ENCODE peak calls at places on chromosomes 3 and 15, in four cellular contexts. Z, T, P and L are unnamed samples.

GRCh38 chr15:51935466-51936118 is 36.0 kb downstream of the LEO1 start:
- DNase-seq in P (no peak), Z (no peak), T (no peak), L (no peak)

GRCh38 chr15:25775317-25775912 is 87.7 kb downstream of the ATP10A start:
- DNase-seq in Z (no peak), P (peak), T (peak), L (peak)

GRCh38 chr15:98676586-98677270 is 28.4 kb downstream of the IGF1R start:
- DNase-seq in T (no peak), Z (no peak), P (no peak), L (no peak)

GRCh38 chr15:29687939-29688884 is 134.1 kb downstream of the TJP1 start:
- DNase-seq in P (no peak), T (no peak), Z (no peak), L (peak)

GRCh38 chr3:197257711-197258110 is 40.7 kb downstream of the DLG1 start:
- DNase-seq in P (no peak), Z (no peak), T (no peak), L (no peak)

GRCh38 chr3:42681361-42682038 is 3.8 kb upstream of the KLHL40 start:
- DNase-seq in Z (no peak), T (no peak), P (no peak), L (no peak)

GRCh38 chr15:69086427-69087205 is 72.1 kb downstream of the NOX5 start:
- DNase-seq in Z (no peak), P (no peak), T (no peak), L (no peak)

GRCh38 chr3:47000198-47000815 is 20.8 kb downstream of the NBEAL2 start:
- DNase-seq in P (no peak), Z (no peak), T (no peak), L (no peak)

GRCh38 chr15:69988541-69989225 is 109.0 kb downstream of the TLE3 start:
- DNase-seq in Z (no peak), T (no peak), P (no peak), L (no peak)

GRCh38 chr3:16207031-16207430 is 32.6 kb downstream of the GALNT15 start:
- DNase-seq in T (no peak), P (no peak), Z (no peak), L (no peak)

GRCh38 chr3:123258811-123259420 is 57.2 kb downstream of the SEC22A start:
- DNase-seq in Z (peak), T (no peak), P (no peak), L (no peak)

GRCh38 chr15:37106490-37107001 is 6.2 kb upstream of the MEIS2 start:
- DNase-seq in P (no peak), T (no peak), Z (peak), L (no peak)
- TF ChIP-seq CTCF in P (no peak), T (peak), Z (peak), L (no peak)

GRCh38 chr3:8504611-8504973 is 3.0 kb downstream of the LMCD1 start:
- DNase-seq in P (no peak), Z (no peak), T (no peak), L (no peak)

GRCh38 chr3:8505621-8506020 is 4.0 kb downstream of the LMCD1 start:
- DNase-seq in Z (no peak), T (no peak), P (no peak), L (no peak)

GRCh38 chr3:8501388-8502131 is at the start of gene LMCD1:
- DNase-seq in T (peak), P (peak), Z (peak), L (peak)

GRCh38 chr3:8503871-8504610 is 2.4 kb downstream of the LMCD1 start:
- DNase-seq in P (no peak), T (no peak), Z (no peak), L (no peak)

GRCh38 chr3:8503461-8503860 is 1.8 kb downstream of the LMCD1 start:
- DNase-seq in P (no peak), T (no peak), Z (no peak), L (no peak)
- H3K27ac ChIP-seq in P (no peak), T (peak), Z (no peak), L (peak)

GRCh38 chr15:57611938-57612337 is 20.2 kb downstream of the MYZAP start:
- DNase-seq in Z (no peak), T (no peak), P (peak), L (no peak)
- TF ChIP-seq CTCF in Z (no peak), T (peak), P (no peak), L (no peak)

DNA sequence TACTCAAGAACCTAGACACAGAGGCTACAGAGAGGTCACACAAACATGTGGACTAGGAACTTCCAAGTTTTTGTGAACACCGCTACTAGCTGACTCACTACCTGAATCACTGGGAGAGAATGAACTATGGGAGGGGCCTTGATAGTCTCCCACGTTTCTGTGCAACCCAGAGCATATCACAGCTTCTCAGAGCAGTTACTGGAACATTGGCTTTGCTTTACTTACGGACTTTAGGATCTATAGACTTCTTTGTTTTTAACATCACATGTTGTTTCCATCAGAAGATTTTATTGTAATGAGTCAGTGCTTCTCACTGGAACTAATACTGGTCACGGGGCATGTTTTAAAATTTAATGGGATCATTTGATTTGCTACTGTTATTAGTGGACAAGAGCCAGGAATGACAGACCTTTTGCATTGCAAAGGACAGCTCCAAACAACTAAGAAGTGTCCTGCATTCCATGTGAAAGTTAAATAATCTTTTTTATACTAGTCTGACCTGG is 35.6 kb downstream of the RTP4 start:
- DNase-seq in P (no peak), Z (no peak), T (no peak), L (no peak)
- H3K27ac ChIP-seq in P (no peak), Z (no peak), T (no peak), L (peak)

GRCh38 chr3:83843716-83844115 is 1115.1 kb upstream of the CADM2 start:
- DNase-seq in Z (no peak), P (no peak), T (no peak), L (no peak)

GRCh38 chr3:83842511-83842910 is 1116.3 kb upstream of the CADM2 start:
- DNase-seq in T (no peak), Z (no peak), P (no peak), L (no peak)
- TF ChIP-seq CTCF in T (no peak), Z (no peak), P (no peak), L (no peak)

DNA sequence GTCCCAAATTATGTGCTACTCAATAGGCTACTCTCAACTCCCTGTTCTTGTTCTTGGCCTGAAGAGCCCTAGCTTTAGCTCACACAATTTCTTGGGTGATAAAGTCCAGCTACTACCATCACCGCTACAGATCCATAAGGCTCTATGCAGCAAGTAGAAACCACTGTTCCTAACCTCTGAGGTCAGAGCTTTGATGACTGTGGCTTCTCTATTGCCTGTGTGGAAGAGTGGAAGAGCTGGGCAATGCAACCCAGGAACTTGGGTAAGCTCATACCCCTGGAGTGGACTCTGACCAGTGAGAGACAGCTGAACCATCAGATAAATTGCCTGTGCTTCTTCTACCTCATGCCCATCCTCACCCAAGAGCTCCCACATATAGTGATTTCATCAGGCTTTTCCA is 172.4 kb upstream of the MBNL1 start:
- DNase-seq in T (no peak), P (no peak), Z (no peak), L (no peak)
- H3K27ac ChIP-seq in T (peak), P (no peak), Z (no peak), L (peak)

DNA sequence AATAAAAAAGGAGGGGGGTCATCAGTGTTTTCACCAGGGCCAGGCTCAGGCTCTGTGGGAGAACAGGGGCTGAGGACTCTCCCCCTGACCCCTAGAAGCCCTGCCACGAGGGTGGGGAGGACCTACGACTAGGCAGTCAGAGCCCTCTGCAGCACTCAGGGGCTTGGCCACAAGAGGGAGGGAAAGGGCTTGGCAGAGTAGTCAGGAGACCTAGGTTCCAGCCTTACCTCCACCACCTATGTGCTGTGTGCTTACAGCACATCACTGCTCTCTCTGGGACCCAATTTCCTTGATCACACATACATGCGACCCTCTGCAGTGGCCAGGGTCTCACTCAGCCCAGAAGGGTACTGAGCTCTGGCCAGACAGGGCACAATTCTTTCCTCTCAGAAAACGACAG is 16.3 kb upstream of the SKIC8 start:
- DNase-seq in T (no peak), Z (no peak), P (no peak), L (no peak)
- TF ChIP-seq CTCF in T (no peak), Z (no peak), P (no peak), L (no peak)

GRCh38 chr3:100973594-100973993 is 19.6 kb downstream of the ABI3BP start:
- DNase-seq in T (no peak), Z (no peak), P (no peak), L (no peak)
- H3K27ac ChIP-seq in T (peak), Z (no peak), P (no peak), L (no peak)